ENCODE peak calls at places on chromosomes 4 and X, in six cellular contexts. F is body of pancreas, B is pancreas, L is left lung, C is endodermal cell, S is hepatocyte. I is an unnamed sample.

GRCh38 chr4:74042681-74043080 is 4.2 kb upstream of the CXCL3 start:
- DNase-seq in S (peak), F (peak), L (no peak), B (no peak), C (peak), I (no peak)

GRCh38 chr4:8747896-8748575 is 123.6 kb downstream of the HMX1 start:
- DNase-seq in F (no peak), L (peak), C (peak), B (peak), S (no peak), I (peak)

GRCh38 chrX:50483283-50483682 is 12.7 kb upstream of the DGKK start:
- DNase-seq in L (no peak), F (no peak), C (no peak), B (no peak), S (no peak), I (no peak)

GRCh38 chrX:19839770-19840254 is 47.6 kb downstream of the SH3KBP1 start:
- DNase-seq in C (no peak), B (no peak), L (no peak), S (no peak), F (no peak), I (no peak)

GRCh38 chrX:110310000-110310790 is 7.7 kb downstream of the AMMECR1 start:
- DNase-seq in F (no peak), C (no peak), B (no peak), S (no peak), L (no peak), I (no peak)

GRCh38 chrX:32744906-32745305 is 466.4 kb downstream of the DMD start:
- DNase-seq in L (no peak), S (no peak), B (no peak), F (no peak), C (no peak), I (no peak)

GRCh38 chr4:124713213-124713592 is 671 bp upstream of the ANKRD50 start:
- DNase-seq in B (peak), C (peak), L (peak), S (peak), F (peak), I (peak)

GRCh38 chr4:4488405-4489404 is 53.1 kb downstream of the STX18 start:
- DNase-seq in B (no peak), C (peak), L (peak), F (peak), S (peak), I (peak)

GRCh38 chr4:32199639-32200038 is 1479.5 kb downstream of the PCDH7 start:
- DNase-seq in B (no peak), L (no peak), C (no peak), S (no peak), F (no peak), I (no peak)

GRCh38 chr4:61489927-61490326 is 289.8 kb downstream of the ADGRL3 start:
- DNase-seq in C (no peak), S (no peak), B (no peak), F (no peak), L (no peak), I (no peak)

GRCh38 chr4:183182873-183183725 is 84.0 kb downstream of the WWC2 start:
- DNase-seq in S (peak), L (no peak), F (peak), C (peak), B (no peak), I (no peak)

GRCh38 chr4:176792348-176793059 is at the start of gene VEGFC:
- DNase-seq in B (peak), C (peak), L (peak), S (peak), F (peak), I (peak)

GRCh38 chr4:100108869-100109268 is 81.4 kb downstream of the DDIT4L start:
- DNase-seq in L (no peak), F (no peak), C (no peak), B (no peak), S (no peak), I (no peak)

GRCh38 chrX:7201481-7201880 is 53.5 kb upstream of the PUDP start:
- DNase-seq in C (no peak), B (no peak), S (no peak), L (no peak), F (no peak), I (no peak)

GRCh38 chrX:7205037-7205577 is 57.2 kb upstream of the PUDP start:
- DNase-seq in C (no peak), F (no peak), B (no peak), L (no peak), S (no peak), I (no peak)

GRCh38 chrX:7204619-7205018 is 56.7 kb upstream of the PUDP start:
- DNase-seq in L (no peak), F (no peak), S (no peak), B (no peak), C (no peak), I (no peak)

GRCh38 chrX:7198499-7198898 is 50.5 kb upstream of the PUDP start:
- DNase-seq in B (no peak), F (no peak), S (no peak), L (no peak), C (no peak), I (no peak)

GRCh38 chrX:7202206-7202605 is 54.3 kb upstream of the PUDP start:
- DNase-seq in S (no peak), L (no peak), F (no peak), B (no peak), C (no peak), I (no peak)
- H3K27ac ChIP-seq in S (no peak), L (no peak), F (no peak), B (no peak), C (no peak), I (no peak)

DNA sequence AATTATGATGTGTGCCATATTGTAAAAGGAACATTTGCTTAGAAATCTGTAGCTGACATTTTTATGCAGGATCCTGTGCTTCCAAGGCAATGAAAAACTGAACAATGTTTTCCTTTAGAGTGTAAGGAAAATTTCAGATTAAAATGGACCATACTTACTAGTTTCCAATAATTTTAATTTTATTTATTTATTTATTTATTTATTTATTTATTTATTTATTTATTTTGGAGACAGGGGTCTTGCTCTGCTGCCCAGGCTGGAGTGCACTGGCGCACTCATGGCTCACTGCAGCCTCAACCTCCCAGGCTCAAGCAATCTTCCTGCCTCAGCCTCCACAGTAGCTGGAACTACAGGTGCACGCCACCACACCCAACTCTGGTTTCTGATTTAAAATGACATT is 369.8 kb upstream of the HAND2 start:
- DNase-seq in B (no peak), S (no peak), F (no peak), C (no peak), L (no peak), I (no peak)
- H3K27ac ChIP-seq in B (no peak), S (no peak), F (no peak), C (no peak), L (no peak), I (no peak)

DNA sequence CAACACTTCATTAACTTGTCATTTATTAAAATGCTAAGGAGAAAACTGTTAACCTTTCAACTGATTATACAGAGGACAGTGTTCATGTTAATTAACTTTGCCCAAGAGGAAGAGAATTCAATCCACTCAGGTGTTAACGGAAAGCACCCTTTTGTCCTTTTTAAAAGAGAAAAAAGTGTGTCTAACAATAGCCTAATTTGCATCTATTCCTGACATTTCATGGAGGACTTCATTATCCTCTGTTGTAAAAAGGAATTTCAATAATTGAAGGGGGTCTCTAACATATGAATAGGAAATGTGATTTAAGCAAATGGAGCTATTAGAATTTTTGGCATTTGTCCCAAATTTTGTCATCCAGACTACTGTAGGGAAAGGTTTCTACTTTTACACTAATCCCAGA is 44.6 kb upstream of the GC start:
- DNase-seq in S (no peak), B (no peak), F (no peak), L (no peak), C (no peak), I (no peak)
- H3K27ac ChIP-seq in S (no peak), B (no peak), F (no peak), L (no peak), C (no peak), I (no peak)

DNA sequence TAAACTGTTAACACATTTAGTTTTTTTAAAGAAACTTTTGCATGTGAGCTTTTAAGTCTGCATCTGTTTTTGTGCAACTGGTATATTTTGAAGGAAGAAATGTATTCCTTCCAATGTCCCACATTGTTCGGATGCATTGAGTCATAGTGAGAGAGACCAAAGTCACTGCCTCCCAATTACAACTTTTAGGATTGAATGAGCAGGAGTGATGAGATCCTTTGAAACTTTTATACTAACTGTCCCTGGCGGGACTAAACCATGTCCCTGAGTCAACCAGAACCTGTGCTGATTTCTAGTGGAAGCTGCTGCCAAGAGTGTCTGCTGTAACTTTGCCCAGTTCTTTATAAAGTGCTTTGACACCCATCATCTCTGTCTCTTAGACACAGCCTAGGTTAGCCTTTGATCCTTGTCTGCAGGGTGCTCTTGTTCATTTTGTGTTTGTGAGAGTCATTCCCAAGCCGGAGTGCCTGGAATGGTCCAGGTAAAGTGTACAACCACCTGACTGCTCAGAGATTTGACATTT is 122.7 kb downstream of the ZNF518B start:
- DNase-seq in S (no peak), L (no peak), F (no peak), B (no peak), C (no peak), I (no peak)
- H3K27ac ChIP-seq in S (no peak), L (no peak), F (no peak), B (no peak), C (no peak), I (no peak)

GRCh38 chr4:15653864-15654391 is 1.2 kb downstream of the FBXL5 start:
- DNase-seq in F (no peak), C (no peak), B (no peak), S (peak), L (no peak), I (no peak)
- H3K27ac ChIP-seq in F (peak), C (peak), B (peak), S (peak), L (peak), I (peak)

I was measured in WERI-Rb-1.